ENCODE peak calls at places on chromosomes 1 and 21, in five cellular contexts. F is HCT116, B is endothelial cell of umbilical vein, C is GM12891, O is suprapubic skin. N is an unnamed sample.

GRCh38 chr1:175904808-175905207 is 161.4 kb upstream of the TNR start:
- DNase-seq in F (no peak), B (no peak), C (no peak), O (no peak), N (no peak)

GRCh38 chr21:45430521-45431501 is 25.8 kb downstream of the COL18A1 start:
- DNase-seq in F (no peak), B (no peak), C (no peak), O (no peak), N (no peak)

GRCh38 chr1:33007190-33008050 is 29.3 kb downstream of the AK2 start:
- DNase-seq in F (peak), B (peak), C (no peak), O (no peak), N (peak)

GRCh38 chr1:22171951-22172715 is 29.2 kb upstream of the WNT4 start:
- DNase-seq in F (no peak), B (no peak), C (no peak), O (no peak), N (no peak)

GRCh38 chr1:54582566-54583306 is 34.7 kb downstream of the ACOT11 start:
- DNase-seq in F (no peak), B (no peak), C (no peak), O (no peak), N (no peak)

GRCh38 chr1:47708658-47709301 is 270.9 kb downstream of the FOXD2 start:
- DNase-seq in F (no peak), B (no peak), C (no peak), O (peak), N (no peak)

GRCh38 chr1:218676991-218677390 is 331.9 kb downstream of the TGFB2 start:
- DNase-seq in F (no peak), B (no peak), C (no peak), O (no peak), N (no peak)

GRCh38 chr1:27111771-27112573 is 43.0 kb downstream of the SLC9A1 start:
- DNase-seq in F (peak), B (peak), C (peak), O (no peak), N (peak)

GRCh38 chr1:17569200-17570139 is 30.0 kb downstream of the ARHGEF10L start:
- DNase-seq in F (peak), B (no peak), C (no peak), O (peak), N (peak)

GRCh38 chr1:204295666-204296065 is 64.1 kb downstream of the PLEKHA6 start:
- DNase-seq in F (no peak), B (no peak), C (no peak), O (no peak), N (no peak)

GRCh38 chr1:210438928-210439841 is 110.5 kb downstream of the HHAT start:
- DNase-seq in F (no peak), B (peak), C (no peak), O (no peak), N (peak)

GRCh38 chr1:19759740-19760089 is 40.0 kb downstream of the TMCO4 start:
- DNase-seq in F (peak), B (no peak), C (no peak), O (no peak), N (no peak)

GRCh38 chr21:38768385-38769071 is 37.2 kb upstream of the ETS2 start:
- DNase-seq in F (no peak), B (no peak), C (no peak), O (no peak), N (peak)

GRCh38 chr1:79006564-79006963 is at the start of gene ADGRL4:
- DNase-seq in F (no peak), B (peak), C (no peak), O (no peak), N (no peak)

GRCh38 chr1:179816196-179816960 is 61.2 kb downstream of the TOR1AIP2 start:
- DNase-seq in F (no peak), B (peak), C (no peak), O (no peak), N (no peak)

GRCh38 chr1:57321776-57322175 is 102.1 kb downstream of the DAB1 start:
- DNase-seq in F (no peak), B (no peak), C (no peak), O (no peak), N (no peak)

GRCh38 chr1:100299521-100300222 is 33.7 kb downstream of the RTCA start:
- DNase-seq in F (no peak), B (no peak), C (no peak), O (no peak), N (no peak)

GRCh38 chr1:153882296-153882912 is 40.4 kb downstream of the GATAD2B start:
- DNase-seq in F (no peak), B (peak), C (no peak), O (no peak), N (no peak)

GRCh38 chr1:69319287-69319686 is 248.4 kb upstream of the LRRC7 start:
- DNase-seq in F (no peak), B (no peak), C (no peak), O (no peak), N (no peak)

GRCh38 chr1:9595156-9595967 is 6.7 kb downstream of the TMEM201 start:
- DNase-seq in F (no peak), B (no peak), C (peak), O (no peak), N (no peak)

GRCh38 chr1:30763654-30764248 is 6.2 kb upstream of the LAPTM5 start:
- DNase-seq in F (no peak), B (peak), C (no peak), O (no peak), N (peak)

GRCh38 chr1:248825909-248826760 is at the start of gene SH3BP5L:
- DNase-seq in F (peak), B (peak), C (peak), O (peak), N (peak)
- TF ChIP-seq POLR2A in F (no peak), B (peak), C (no peak), O (peak), N (peak)

DNA sequence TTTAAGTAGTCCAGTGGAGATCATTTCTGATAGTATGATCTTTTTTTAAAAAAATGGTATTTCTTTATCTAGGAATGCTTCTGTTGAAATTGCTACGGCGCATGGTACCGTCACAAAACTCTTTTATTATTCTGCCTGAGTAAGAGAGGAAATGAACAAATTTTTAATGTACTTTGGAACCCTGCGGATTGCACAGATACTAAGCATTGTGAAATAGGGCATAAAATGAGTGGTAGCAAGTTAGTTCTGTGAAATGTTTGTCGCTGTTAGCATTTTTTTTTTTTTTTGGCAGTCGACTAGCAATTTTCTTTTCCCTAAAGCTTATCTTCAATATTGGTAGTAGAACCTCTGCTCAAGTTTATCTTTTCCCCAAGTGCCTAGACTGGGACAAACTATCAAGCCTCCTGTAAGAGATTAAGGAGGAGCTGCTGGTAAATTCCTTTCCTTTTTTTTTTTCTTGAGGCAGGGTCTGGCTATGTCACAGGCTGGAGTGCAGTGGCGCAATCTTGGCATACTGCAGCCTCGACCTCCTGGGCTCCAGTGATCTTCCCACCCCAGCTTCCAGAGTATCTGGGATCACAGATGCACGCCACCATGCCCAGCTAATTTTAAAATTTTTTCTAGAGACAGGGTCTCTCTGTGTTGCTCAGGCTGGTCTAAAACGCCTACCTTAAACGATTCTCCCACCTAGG is 2.2 kb downstream of the ITSN1 start:
- DNase-seq in F (no peak), B (peak), C (no peak), O (no peak), N (no peak)
- TF ChIP-seq POLR2A in F (no peak), B (no peak), C (no peak), O (no peak), N (no peak)

GRCh38 chr21:42973309-42973990 is 912 bp upstream of the PKNOX1 start:
- DNase-seq in F (no peak), B (no peak), C (no peak), O (no peak), N (no peak)

GRCh38 chr21:42974832-42975820 is 764 bp downstream of the PKNOX1 start:
- DNase-seq in F (no peak), B (peak), C (peak), O (no peak), N (peak)

GRCh38 chr21:42971897-42972275 is 2.5 kb upstream of the PKNOX1 start:
- DNase-seq in F (no peak), B (no peak), C (no peak), O (no peak), N (no peak)

GRCh38 chr21:42975886-42976608 is 1.7 kb downstream of the PKNOX1 start:
- DNase-seq in F (no peak), B (no peak), C (no peak), O (no peak), N (no peak)

GRCh38 chr21:42973991-42974831 is at the start of gene PKNOX1:
- DNase-seq in F (peak), B (peak), C (peak), O (peak), N (peak)
- TF ChIP-seq POLR2A in F (peak), B (no peak), C (no peak), O (peak), N (peak)

GRCh38 chr1:150155413-150156071 is 5.8 kb downstream of the PLEKHO1 start:
- DNase-seq in F (no peak), B (no peak), C (no peak), O (peak), N (no peak)
- TF ChIP-seq POLR2A in F (no peak), B (no peak), C (peak), O (no peak), N (no peak)

DNA sequence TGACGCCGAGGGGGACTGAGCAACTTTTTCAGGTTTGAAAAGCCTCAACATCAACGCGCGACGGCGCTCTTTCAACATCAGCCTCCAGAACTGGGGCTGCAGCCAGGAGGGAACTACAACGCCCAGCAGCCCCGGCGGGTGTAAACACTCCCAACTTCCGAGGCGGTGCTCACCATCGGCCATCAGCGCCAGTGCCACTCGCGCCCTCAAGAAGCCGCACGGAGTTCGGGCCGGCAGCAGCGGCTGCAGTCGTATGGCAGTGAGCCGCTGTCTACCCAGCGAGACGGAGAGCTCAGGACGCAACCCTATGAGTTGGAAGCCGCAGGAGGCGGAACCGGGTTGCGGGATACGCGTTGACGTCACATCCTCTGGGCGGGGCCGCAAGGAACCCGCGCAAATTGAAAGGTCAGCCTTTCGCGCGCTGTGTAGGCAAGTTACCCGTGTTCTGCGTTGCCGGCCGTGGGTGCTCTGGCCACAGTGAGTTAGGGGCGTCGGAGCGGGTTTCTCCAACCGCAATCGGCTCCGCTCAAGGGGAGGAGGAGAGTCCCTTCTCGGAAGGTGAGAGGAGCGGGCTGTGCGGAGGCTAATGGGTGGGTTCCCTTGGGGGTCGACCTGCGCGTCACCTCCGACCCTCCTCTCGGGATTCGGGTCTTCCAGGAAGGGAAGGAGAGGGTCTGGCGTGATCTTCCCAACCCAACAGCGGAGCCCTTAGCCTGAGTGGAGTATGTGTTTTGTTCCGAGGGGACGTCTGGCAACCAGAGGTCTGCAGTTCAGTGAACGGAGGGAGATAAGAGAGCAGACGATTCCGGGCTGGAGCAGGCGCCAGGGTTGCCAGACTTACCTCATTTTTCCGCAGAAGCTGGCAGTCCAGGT is at the start of gene EXO1:
- DNase-seq in F (peak), B (peak), C (peak), O (peak), N (peak)
- TF ChIP-seq POLR2A in F (peak), B (peak), C (peak), O (no peak), N (peak)

GRCh38 chr1:173860065-173860464 is 7.7 kb downstream of the GAS5 start:
- DNase-seq in F (no peak), B (no peak), C (no peak), O (no peak), N (no peak)

GRCh38 chr1:173853074-173853473 is 14.7 kb downstream of the GAS5 start:
- DNase-seq in F (no peak), B (peak), C (no peak), O (no peak), N (no peak)

GRCh38 chr1:173857363-173857917 is 10.3 kb downstream of the GAS5 start:
- DNase-seq in F (no peak), B (no peak), C (no peak), O (no peak), N (no peak)

GRCh38 chr1:173856014-173856413 is 11.8 kb downstream of the GAS5 start:
- DNase-seq in F (no peak), B (no peak), C (no peak), O (no peak), N (no peak)

DNA sequence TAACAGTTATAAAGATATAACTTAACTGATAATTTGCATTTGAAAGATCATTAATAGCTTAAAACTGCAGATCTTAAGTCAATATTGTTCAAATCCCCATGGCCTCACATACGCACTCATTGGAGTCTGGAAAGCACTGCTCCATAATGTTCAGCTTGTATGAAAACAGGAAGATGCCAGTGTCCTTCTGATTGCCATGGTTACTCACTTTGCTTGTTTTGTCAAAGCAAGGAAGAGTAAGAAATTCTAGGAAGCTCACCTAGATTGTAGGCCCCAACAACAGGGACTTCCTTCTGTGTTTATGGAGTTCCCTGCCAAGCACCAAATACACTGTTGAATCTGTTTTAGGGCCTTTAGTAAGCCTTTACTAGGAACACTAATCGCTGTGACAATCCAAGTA is 10.9 kb downstream of the GAS5 start:
- DNase-seq in F (no peak), B (peak), C (no peak), O (no peak), N (no peak)
- TF ChIP-seq POLR2A in F (no peak), B (peak), C (peak), O (no peak), N (no peak)

DNA sequence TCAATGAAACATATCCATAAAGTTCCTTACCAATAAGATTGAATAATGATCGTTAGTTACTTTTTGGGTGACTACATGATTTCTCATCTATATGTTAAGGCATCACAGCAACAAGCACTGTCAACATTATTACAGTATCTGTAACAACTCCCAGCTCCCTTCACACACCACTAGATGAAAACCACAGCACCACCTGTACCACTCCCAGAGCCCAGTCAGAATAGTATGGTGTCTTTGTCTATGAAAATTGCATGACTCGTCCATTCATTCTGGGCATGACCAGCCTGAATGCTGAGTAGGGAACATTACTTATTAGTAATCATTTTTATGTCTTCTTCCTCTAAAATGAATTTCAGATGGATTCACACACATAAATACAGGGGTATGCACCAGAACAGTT is 7.1 kb downstream of the OLFML2B start:
- DNase-seq in F (no peak), B (no peak), C (no peak), O (no peak), N (peak)
- TF ChIP-seq POLR2A in F (no peak), B (no peak), C (no peak), O (no peak), N (no peak)

GRCh38 chr1:151611832-151612505 is at the start of gene SNX27:
- DNase-seq in F (peak), B (peak), C (peak), O (peak), N (peak)
- TF ChIP-seq POLR2A in F (peak), B (peak), C (no peak), O (peak), N (peak)

GRCh38 chr1:246875041-246876026 is 56.4 kb downstream of the AHCTF1 start:
- DNase-seq in F (no peak), B (no peak), C (no peak), O (no peak), N (peak)
- TF ChIP-seq POLR2A in F (no peak), B (no peak), C (no peak), O (no peak), N (no peak)

N was measured in H54.